ENCODE peak calls at places on chromosomes 6 and 20, in seven cellular contexts. R, S, I, W, H, E and P are unnamed samples.

GRCh38 chr20:15654208-15654649 is 919.0 kb downstream of the KIF16B start:
- DNase-seq in R (peak), S (peak), I (peak), W (peak), H (peak), E (no peak), P (no peak)

GRCh38 chr20:52312131-52312729 is 120.7 kb upstream of the ZFP64 start:
- DNase-seq in R (peak), S (peak), I (peak), W (peak), H (peak), E (no peak), P (no peak)

GRCh38 chr6:166402582-166403277 is 20.0 kb upstream of the MPC1 start:
- DNase-seq in R (peak), S (no peak), I (no peak), W (no peak), H (no peak), E (no peak), P (no peak)

GRCh38 chr20:63533871-63534393 is 3.2 kb downstream of the PTK6 start:
- DNase-seq in R (peak), S (peak), I (no peak), W (no peak), H (no peak), E (no peak), P (peak)

GRCh38 chr6:130760006-130760405 is 67.2 kb upstream of the SMLR1 start:
- DNase-seq in R (peak), S (no peak), I (peak), W (peak), H (no peak), E (no peak), P (no peak)

GRCh38 chr6:135675862-135676261 is 175.6 kb upstream of the PDE7B start:
- DNase-seq in R (peak), S (no peak), I (peak), W (peak), H (peak), E (no peak), P (no peak)

GRCh38 chr6:112743343-112743742 is 396.2 kb downstream of the RFPL4B start:
- DNase-seq in R (no peak), S (no peak), I (no peak), W (no peak), H (no peak), E (no peak), P (no peak)

GRCh38 chr6:77619114-77619513 is 33.7 kb upstream of the MEI4 start:
- DNase-seq in R (no peak), S (no peak), I (no peak), W (no peak), H (no peak), E (no peak), P (no peak)

GRCh38 chr6:6320901-6321300 is 439 bp upstream of the F13A1 start:
- DNase-seq in R (no peak), S (no peak), I (no peak), W (no peak), H (no peak), E (no peak), P (no peak)

GRCh38 chr6:152293404-152293803 is 343.8 kb downstream of the SYNE1 start:
- DNase-seq in R (peak), S (peak), I (no peak), W (no peak), H (no peak), E (no peak), P (no peak)

GRCh38 chr6:82951389-82951788 is 114.3 kb downstream of the UBE3D start:
- DNase-seq in R (no peak), S (no peak), I (no peak), W (no peak), H (no peak), E (no peak), P (no peak)

GRCh38 chr6:36268478-36269248 is 1.2 kb upstream of the PNPLA1 start:
- DNase-seq in R (no peak), S (peak), I (no peak), W (no peak), H (no peak), E (no peak), P (no peak)

GRCh38 chr6:36444470-36444869 is 1.7 kb downstream of the KCTD20 start:
- DNase-seq in R (no peak), S (no peak), I (no peak), W (peak), H (no peak), E (no peak), P (no peak)

GRCh38 chr6:18035330-18035854 is 48.0 kb upstream of the KIF13A start:
- DNase-seq in R (no peak), S (no peak), I (no peak), W (no peak), H (no peak), E (no peak), P (no peak)

GRCh38 chr6:11434565-11435326 is 102.8 kb upstream of the TMEM170B start:
- DNase-seq in R (no peak), S (peak), I (no peak), W (no peak), H (no peak), E (no peak), P (no peak)
- TF ChIP-seq POLR2AphosphoS5 in R (no peak), S (peak), I (no peak), W (no peak), H (no peak), E (no peak), P (no peak)

GRCh38 chr6:137873273-137873762 is 6.3 kb downstream of the TNFAIP3 start:
- DNase-seq in R (no peak), S (peak), I (no peak), W (peak), H (peak), E (no peak), P (no peak)
- TF ChIP-seq POLR2AphosphoS5 in R (no peak), S (peak), I (no peak), W (no peak), H (peak), E (peak), P (no peak)

GRCh38 chr20:22490287-22491187 is 93.8 kb downstream of the FOXA2 start:
- DNase-seq in R (no peak), S (peak), I (no peak), W (no peak), H (no peak), E (no peak), P (no peak)
- TF ChIP-seq POLR2AphosphoS5 in R (no peak), S (peak), I (no peak), W (no peak), H (no peak), E (no peak), P (no peak)

GRCh38 chr6:43702522-43703440 is 15.2 kb upstream of the MRPS18A start:
- DNase-seq in R (no peak), S (peak), I (peak), W (peak), H (no peak), E (peak), P (peak)
- TF ChIP-seq POLR2AphosphoS5 in R (no peak), S (peak), I (peak), W (peak), H (no peak), E (peak), P (peak)

DNA sequence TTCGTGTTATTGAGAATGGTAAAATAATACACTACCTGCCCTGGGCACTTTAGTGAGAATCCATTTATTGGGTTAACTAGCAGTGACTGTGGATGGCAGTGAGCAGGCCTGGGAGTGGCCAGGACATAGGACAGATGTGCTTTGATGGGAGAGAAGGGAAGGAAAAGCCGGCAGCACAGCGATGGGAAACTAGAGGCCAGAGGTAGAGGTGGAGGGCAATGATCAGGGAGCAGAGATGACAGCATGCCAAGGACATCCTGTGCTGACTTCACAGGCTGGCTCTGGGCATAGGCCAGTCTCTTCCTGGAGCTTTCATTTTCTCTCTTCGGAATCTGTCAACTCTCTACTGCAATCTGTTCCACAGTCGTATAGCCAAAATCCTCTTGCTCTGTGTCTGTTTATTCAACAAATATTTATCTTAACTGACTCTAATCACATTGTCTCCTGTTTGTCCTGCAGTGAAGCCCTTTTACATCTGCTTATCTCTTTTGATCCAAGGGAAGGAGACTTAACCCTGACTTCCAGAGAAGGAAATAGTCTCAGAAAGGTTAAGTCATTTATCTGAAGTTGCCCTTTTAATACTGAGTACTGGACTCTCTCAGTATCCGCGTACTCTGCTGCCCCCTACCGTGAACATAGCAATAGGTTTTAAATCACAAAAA is 18.4 kb upstream of the MMP24 start:
- DNase-seq in R (peak), S (peak), I (peak), W (peak), H (peak), E (peak), P (peak)
- TF ChIP-seq POLR2AphosphoS5 in R (no peak), S (peak), I (no peak), W (no peak), H (no peak), E (no peak), P (no peak)

DNA sequence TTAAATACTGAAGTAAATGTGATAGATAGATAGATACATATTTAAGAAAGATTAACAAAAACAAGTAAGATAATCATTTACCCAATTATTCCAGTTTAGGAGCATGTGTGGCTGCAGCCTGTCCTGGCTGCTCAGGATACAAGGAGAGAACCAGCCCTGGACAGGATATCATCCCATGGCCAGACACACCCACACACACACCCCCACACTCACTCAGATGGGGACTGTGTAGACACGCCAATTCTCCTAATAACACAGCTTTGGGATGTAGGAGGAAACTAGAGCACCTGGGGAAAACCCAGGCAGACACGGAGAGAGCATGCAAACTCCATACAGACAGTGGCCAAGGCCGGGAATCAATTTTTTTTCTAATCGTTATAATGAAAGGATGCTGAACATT is 45.6 kb downstream of the GFOD1 start:
- DNase-seq in R (no peak), S (no peak), I (no peak), W (no peak), H (no peak), E (no peak), P (no peak)
- TF ChIP-seq POLR2AphosphoS5 in R (no peak), S (no peak), I (no peak), W (no peak), H (no peak), E (no peak), P (no peak)